ENCODE peak calls at places on chromosomes 3 and 15, in ten cellular contexts. V is cardiac fibroblast, F is fibroblast of lung, W is MM.1S, O is HFF-Myc, E is AG04450, I is choroid plexus epithelial cell, L is dorsolateral prefrontal cortex, P is heart right ventricle, Y is body of pancreas. N is an unnamed sample.

GRCh38 chr3:188055388-188055787 is 98.6 kb upstream of the LPP start:
- DNase-seq in V (no peak), F (no peak), W (no peak), O (no peak), E (no peak), I (no peak), L (no peak), P (no peak), Y (no peak), N (no peak)

GRCh38 chr3:4633078-4634004 is 140.2 kb downstream of the ITPR1 start:
- DNase-seq in V (peak), F (peak), W (peak), O (peak), E (peak), I (peak), L (no peak), P (no peak), Y (no peak), N (peak)

GRCh38 chr3:158531334-158531733 is 39.7 kb upstream of the MLF1 start:
- DNase-seq in V (no peak), F (no peak), W (no peak), O (no peak), E (no peak), I (peak), L (no peak), P (no peak), Y (no peak), N (no peak)

GRCh38 chr3:65963787-65964707 is 74.7 kb downstream of the MAGI1 start:
- DNase-seq in V (peak), F (peak), W (no peak), O (peak), E (peak), I (peak), L (no peak), P (no peak), Y (no peak), N (peak)

GRCh38 chr3:20511863-20512262 is 325.9 kb upstream of the SGO1 start:
- DNase-seq in V (peak), F (peak), W (peak), O (peak), E (peak), I (peak), L (no peak), P (no peak), Y (no peak), N (peak)

GRCh38 chr15:77656294-77656693 is 23.6 kb upstream of the LINGO1 start:
- DNase-seq in V (no peak), F (no peak), W (no peak), O (no peak), E (no peak), I (no peak), L (peak), P (no peak), Y (no peak), N (no peak)

GRCh38 chr15:56927816-56928215 is 9.4 kb downstream of the TCF12 start:
- DNase-seq in V (no peak), F (no peak), W (no peak), O (no peak), E (no peak), I (peak), L (no peak), P (no peak), Y (no peak), N (no peak)

GRCh38 chr3:125403789-125404188 is 28.7 kb upstream of the ZNF148 start:
- DNase-seq in V (no peak), F (no peak), W (no peak), O (no peak), E (peak), I (peak), L (no peak), P (no peak), Y (no peak), N (no peak)

GRCh38 chr15:69275104-69275670 is 23.5 kb upstream of the PAQR5 start:
- DNase-seq in V (peak), F (peak), W (no peak), O (no peak), E (no peak), I (peak), L (no peak), P (no peak), Y (no peak), N (no peak)

GRCh38 chr3:160381470-160381869 is 17.6 kb downstream of the IFT80 start:
- DNase-seq in V (peak), F (no peak), W (no peak), O (no peak), E (no peak), I (peak), L (no peak), P (no peak), Y (no peak), N (no peak)

GRCh38 chr15:45129651-45130129 is at the start of the genes DUOX1 and DUOXA1:
- DNase-seq in V (no peak), F (no peak), W (peak), O (no peak), E (no peak), I (no peak), L (no peak), P (peak), Y (no peak), N (no peak)

GRCh38 chr3:32037932-32038271 is 56.4 kb downstream of the ZNF860 start:
- DNase-seq in V (no peak), F (no peak), W (no peak), O (no peak), E (no peak), I (no peak), L (no peak), P (no peak), Y (no peak), N (no peak)

GRCh38 chr3:32194653-32195052 is 43.8 kb upstream of the CMTM8 start:
- DNase-seq in V (no peak), F (peak), W (no peak), O (no peak), E (no peak), I (no peak), L (no peak), P (no peak), Y (no peak), N (no peak)

GRCh38 chr3:65837604-65838003 is 201.1 kb downstream of the MAGI1 start:
- DNase-seq in V (no peak), F (no peak), W (no peak), O (no peak), E (no peak), I (no peak), L (no peak), P (no peak), Y (no peak), N (no peak)

GRCh38 chr3:65354880-65355279 is 667.1 kb upstream of the ADAMTS9 start:
- DNase-seq in V (no peak), F (no peak), W (no peak), O (no peak), E (no peak), I (no peak), L (no peak), P (no peak), Y (no peak), N (no peak)

GRCh38 chr3:110180733-110181132 is 843.4 kb upstream of the DPPA4 start:
- DNase-seq in V (peak), F (peak), W (no peak), O (peak), E (no peak), I (peak), L (no peak), P (no peak), Y (no peak), N (peak)

GRCh38 chr15:81940467-81941451 is 105.1 kb downstream of the MEX3B start:
- DNase-seq in V (peak), F (peak), W (no peak), O (no peak), E (peak), I (peak), L (no peak), P (no peak), Y (no peak), N (peak)

GRCh38 chr15:40430271-40430805 is 10.4 kb upstream of the BAHD1 start:
- DNase-seq in V (no peak), F (peak), W (no peak), O (no peak), E (no peak), I (no peak), L (no peak), P (no peak), Y (no peak), N (no peak)

GRCh38 chr3:178146406-178146831 is 389.8 kb upstream of the KCNMB2 start:
- DNase-seq in V (no peak), F (no peak), W (no peak), O (no peak), E (no peak), I (no peak), L (no peak), P (no peak), Y (no peak), N (no peak)

GRCh38 chr15:75043509-75044257 is 20.3 kb downstream of the PPCDC start:
- DNase-seq in V (peak), F (peak), W (peak), O (peak), E (peak), I (peak), L (peak), P (peak), Y (peak), N (peak)

GRCh38 chr15:66369773-66370651 is 13.5 kb upstream of the TIPIN start:
- DNase-seq in V (peak), F (peak), W (peak), O (no peak), E (no peak), I (peak), L (no peak), P (no peak), Y (no peak), N (peak)

GRCh38 chr3:101816215-101817149 is 32.8 kb upstream of the NFKBIZ start:
- DNase-seq in V (no peak), F (no peak), W (no peak), O (peak), E (no peak), I (no peak), L (no peak), P (no peak), Y (no peak), N (peak)

GRCh38 chr3:109050591-109051167 is 67.3 kb downstream of the MORC1 start:
- DNase-seq in V (peak), F (peak), W (peak), O (no peak), E (no peak), I (peak), L (no peak), P (no peak), Y (peak), N (peak)

GRCh38 chr15:65304393-65305143 is at the start of gene RNU5B-1:
- DNase-seq in V (peak), F (peak), W (peak), O (peak), E (peak), I (peak), L (peak), P (peak), Y (peak), N (peak)

GRCh38 chr3:40719660-40720287 is 195.0 kb downstream of the ZNF621 start:
- DNase-seq in V (peak), F (no peak), W (no peak), O (no peak), E (no peak), I (peak), L (no peak), P (no peak), Y (peak), N (no peak)

GRCh38 chr3:124650798-124651197 is 79.5 kb upstream of the UMPS start:
- DNase-seq in V (no peak), F (no peak), W (no peak), O (no peak), E (no peak), I (no peak), L (no peak), P (no peak), Y (no peak), N (no peak)

GRCh38 chr15:35740761-35741160 is 194.8 kb upstream of the DPH6 start:
- DNase-seq in V (peak), F (peak), W (no peak), O (peak), E (peak), I (peak), L (no peak), P (no peak), Y (no peak), N (peak)

GRCh38 chr15:72614810-72615532 is 39.5 kb upstream of the GOLGA6B start:
- DNase-seq in V (no peak), F (no peak), W (no peak), O (no peak), E (no peak), I (no peak), L (no peak), P (no peak), Y (no peak), N (no peak)

GRCh38 chr15:71659730-71660067 is 150.7 kb upstream of the NR2E3 start:
- DNase-seq in V (no peak), F (no peak), W (no peak), O (no peak), E (no peak), I (peak), L (no peak), P (no peak), Y (no peak), N (no peak)

GRCh38 chr15:62769604-62770003 is 272.9 kb upstream of the TPM1 start:
- DNase-seq in V (peak), F (peak), W (no peak), O (no peak), E (no peak), I (peak), L (no peak), P (no peak), Y (no peak), N (peak)

GRCh38 chr3:98855811-98856400 is 45.6 kb downstream of the DCBLD2 start:
- DNase-seq in V (peak), F (peak), W (no peak), O (peak), E (peak), I (peak), L (no peak), P (no peak), Y (no peak), N (peak)

DNA sequence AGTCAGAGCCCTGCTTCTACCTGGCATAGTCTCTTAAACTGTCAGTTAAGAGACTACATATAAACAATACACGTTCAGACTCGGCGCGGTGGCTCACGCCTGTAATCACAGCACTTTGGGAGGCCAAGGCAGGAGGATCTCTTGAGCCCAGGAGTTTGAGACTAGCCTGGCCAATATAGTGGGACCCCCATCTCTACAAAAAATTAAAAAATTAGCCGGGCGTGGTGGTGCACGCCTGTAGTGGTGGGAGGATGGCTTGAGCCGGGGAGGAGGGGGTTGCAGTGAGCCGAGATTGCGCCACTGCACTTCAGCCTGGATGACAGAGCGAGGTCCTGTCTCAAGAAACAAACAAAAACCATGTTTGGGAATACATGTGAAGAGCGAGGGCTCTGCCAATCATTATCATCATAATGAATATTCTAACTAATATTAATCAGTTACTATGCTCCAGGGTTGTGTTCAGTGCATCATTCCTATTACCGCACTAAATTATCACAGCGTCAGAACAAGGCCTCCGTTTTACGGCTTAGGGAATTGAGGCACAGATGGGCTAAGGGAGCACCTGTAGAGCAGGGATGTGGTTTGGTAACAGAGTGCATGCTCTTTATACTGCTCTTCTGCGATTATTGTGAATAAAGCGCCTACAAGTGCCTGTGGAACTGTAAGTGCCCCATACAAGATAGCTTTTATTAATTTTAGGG is 844 bp upstream of the UQCC5 start:
- DNase-seq in V (no peak), F (no peak), W (no peak), O (no peak), E (no peak), I (no peak), L (peak), P (no peak), Y (no peak), N (no peak)
- H3K4me3 ChIP-seq in V (no peak), F (no peak), W (peak), O (peak), E (no peak), I (no peak), L (peak), P (no peak), Y (no peak), N (no peak)

GRCh38 chr3:154548341-154548740 is 118.4 kb upstream of the GPR149 start:
- DNase-seq in V (no peak), F (no peak), W (peak), O (no peak), E (no peak), I (no peak), L (no peak), P (no peak), Y (no peak), N (no peak)

GRCh38 chr3:154549391-154549790 is 119.4 kb upstream of the GPR149 start:
- DNase-seq in V (no peak), F (no peak), W (no peak), O (no peak), E (no peak), I (no peak), L (no peak), P (no peak), Y (no peak), N (no peak)

GRCh38 chr3:154552338-154552737 is 122.3 kb upstream of the GPR149 start:
- DNase-seq in V (no peak), F (no peak), W (no peak), O (no peak), E (no peak), I (no peak), L (no peak), P (no peak), Y (no peak), N (no peak)
- TF ChIP-seq CTCF in V (no peak), F (no peak), W (no peak), O (peak), E (no peak), I (no peak), L (no peak), P (no peak), Y (no peak), N (no peak)

GRCh38 chr3:56899851-56900250 is 98.1 kb upstream of the ARHGEF3 start:
- DNase-seq in V (no peak), F (no peak), W (no peak), O (no peak), E (no peak), I (no peak), L (no peak), P (no peak), Y (no peak), N (no peak)

GRCh38 chr3:56899078-56899477 is 97.3 kb upstream of the ARHGEF3 start:
- DNase-seq in V (no peak), F (no peak), W (no peak), O (no peak), E (no peak), I (no peak), L (no peak), P (no peak), Y (no peak), N (no peak)

GRCh38 chr3:56890448-56891083 is 88.8 kb upstream of the ARHGEF3 start:
- DNase-seq in V (no peak), F (no peak), W (no peak), O (no peak), E (no peak), I (no peak), L (no peak), P (no peak), Y (no peak), N (peak)

GRCh38 chr3:56896357-56896756 is 94.6 kb upstream of the ARHGEF3 start:
- DNase-seq in V (no peak), F (no peak), W (no peak), O (no peak), E (no peak), I (no peak), L (no peak), P (no peak), Y (no peak), N (no peak)

DNA sequence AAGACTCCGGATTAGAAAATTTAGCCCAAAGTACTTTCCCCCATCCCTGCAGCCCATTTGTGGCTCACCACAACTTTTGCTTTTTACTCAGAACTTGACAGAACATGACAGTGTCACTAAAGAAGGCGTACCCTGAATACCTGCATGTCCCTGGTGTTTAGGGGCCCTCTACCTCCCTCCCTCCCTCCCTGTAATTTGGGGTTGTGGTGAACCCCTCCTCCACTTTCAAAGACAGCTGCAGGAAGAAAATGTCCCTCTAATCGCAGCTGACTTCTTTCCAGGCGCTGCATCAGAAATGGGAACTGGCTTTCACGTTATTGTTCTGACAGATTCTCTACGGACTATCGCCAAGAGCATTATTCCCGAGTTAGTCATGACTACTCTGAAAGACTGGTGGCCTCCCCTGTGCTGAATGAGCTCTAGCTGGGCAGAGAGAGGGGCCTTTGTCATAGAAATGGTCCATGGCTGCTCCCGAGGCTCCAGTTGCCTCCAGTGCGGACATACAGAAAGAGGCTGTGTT is 93.2 kb upstream of the ARHGEF3 start:
- DNase-seq in V (peak), F (peak), W (no peak), O (no peak), E (no peak), I (peak), L (peak), P (no peak), Y (no peak), N (peak)
- H3K4me3 ChIP-seq in V (no peak), F (no peak), W (no peak), O (no peak), E (no peak), I (no peak), L (no peak), P (no peak), Y (no peak), N (no peak)

GRCh38 chr3:193345431-193345830 is 33.1 kb downstream of the ATP13A5 start:
- DNase-seq in V (no peak), F (no peak), W (no peak), O (no peak), E (no peak), I (no peak), L (no peak), P (no peak), Y (no peak), N (no peak)
- TF ChIP-seq CTCF in V (no peak), F (no peak), W (no peak), O (no peak), E (no peak), I (no peak), L (no peak), P (no peak), Y (no peak), N (no peak)

GRCh38 chr3:73812054-73812453 is 187.3 kb upstream of the PDZRN3 start:
- DNase-seq in V (no peak), F (no peak), W (no peak), O (no peak), E (no peak), I (no peak), L (no peak), P (no peak), Y (no peak), N (no peak)

GRCh38 chr3:73815966-73816365 is 191.2 kb upstream of the PDZRN3 start:
- DNase-seq in V (no peak), F (no peak), W (no peak), O (no peak), E (no peak), I (no peak), L (no peak), P (no peak), Y (no peak), N (no peak)

GRCh38 chr3:73808862-73809509 is 184.2 kb upstream of the PDZRN3 start:
- DNase-seq in V (peak), F (no peak), W (no peak), O (no peak), E (no peak), I (no peak), L (no peak), P (no peak), Y (no peak), N (no peak)

GRCh38 chr3:73813978-73814292 is 189.2 kb upstream of the PDZRN3 start:
- DNase-seq in V (no peak), F (no peak), W (no peak), O (no peak), E (no peak), I (no peak), L (no peak), P (no peak), Y (no peak), N (no peak)

GRCh38 chr3:73813291-73813977 is 188.7 kb upstream of the PDZRN3 start:
- DNase-seq in V (peak), F (peak), W (no peak), O (no peak), E (no peak), I (peak), L (no peak), P (no peak), Y (no peak), N (peak)
- H3K4me3 ChIP-seq in V (no peak), F (no peak), W (no peak), O (no peak), E (no peak), I (peak), L (no peak), P (no peak), Y (no peak), N (no peak)